ENCODE peak calls at places on chromosomes 12 and 14, in six cellular contexts. J, A, F, L, P and M are unnamed samples.

GRCh38 chr12:88314706-88315105 is 172.6 kb downstream of the TMTC3 start:
- DNase-seq in J (no peak), A (no peak), F (no peak), L (no peak), P (no peak), M (no peak)

GRCh38 chr14:104665663-104666522 is 23.5 kb upstream of the INF2 start:
- DNase-seq in J (peak; percentile 97), A (no peak), F (no peak), L (peak; percentile 85), P (peak; percentile 49), M (peak; percentile 94)

GRCh38 chr12:97148941-97149559 is 242.0 kb downstream of the NEDD1 start:
- DNase-seq in J (peak; percentile 41), A (peak; percentile 65), F (no peak), L (no peak), P (peak; percentile 20), M (peak; percentile 58)

GRCh38 chr12:113164014-113164413 is 14.5 kb downstream of the CFAP73 start:
- DNase-seq in J (no peak), A (no peak), F (no peak), L (no peak), P (no peak), M (no peak)

GRCh38 chr14:100440207-100440631 is 117.1 kb downstream of the SLC25A47 start:
- DNase-seq in J (peak; percentile 70), A (peak; percentile 75), F (no peak), L (peak; percentile 53), P (peak; percentile 89), M (peak; percentile 75)

GRCh38 chr14:91229743-91230200 is 14.7 kb downstream of the GPR68 start:
- DNase-seq in J (no peak), A (no peak), F (peak; percentile 60), L (no peak), P (no peak), M (no peak)

GRCh38 chr12:96981053-96981452 is 74.0 kb downstream of the NEDD1 start:
- DNase-seq in J (no peak), A (no peak), F (peak; percentile 84), L (no peak), P (peak; percentile 22), M (no peak)

GRCh38 chr14:65599375-65599774 is 186.8 kb downstream of the FUT8 start:
- DNase-seq in J (no peak), A (no peak), F (peak; percentile 24), L (no peak), P (no peak), M (no peak)

GRCh38 chr12:26122681-26123481 is 2.0 kb downstream of the BHLHE41 start:
- DNase-seq in J (no peak), A (peak; percentile 72), F (peak; percentile 55), L (peak; percentile 80), P (peak; percentile 74), M (peak; percentile 62)

GRCh38 chr12:9381619-9382018 is 173.4 kb upstream of the PZP start:
- DNase-seq in J (no peak), A (no peak), F (no peak), L (no peak), P (no peak), M (no peak)

GRCh38 chr12:100539209-100539608 is 34.3 kb upstream of the GAS2L3 start:
- DNase-seq in J (no peak), A (no peak), F (no peak), L (no peak), P (no peak), M (no peak)

GRCh38 chr12:30000401-30000800 is 216.7 kb upstream of the TMTC1 start:
- DNase-seq in J (no peak), A (no peak), F (no peak), L (no peak), P (no peak), M (no peak)

GRCh38 chr14:103522649-103523582 is at the start of gene CKB:
- DNase-seq in J (peak; percentile 76), A (peak; percentile 57), F (no peak), L (peak; percentile 50), P (no peak), M (peak; percentile 91)

GRCh38 chr12:67940780-67941243 is 48.4 kb upstream of the IFNG-AS1 start:
- DNase-seq in J (peak; percentile 54), A (peak; percentile 43), F (peak; percentile 15), L (no peak), P (no peak), M (no peak)

GRCh38 chr12:116339062-116339461 is 61.6 kb upstream of the MED13L start:
- DNase-seq in J (no peak), A (no peak), F (no peak), L (no peak), P (no peak), M (no peak)

GRCh38 chr14:61269321-61270083 is 11.6 kb downstream of the TMEM30B start:
- DNase-seq in J (peak; percentile 65), A (peak; percentile 83), F (no peak), L (no peak), P (peak; percentile 71), M (peak; percentile 66)

GRCh38 chr12:121678721-121679300 is 9.4 kb upstream of the MORN3 start:
- DNase-seq in J (no peak), A (no peak), F (no peak), L (no peak), P (no peak), M (no peak)

GRCh38 chr12:51341259-51342007 is 5.0 kb downstream of the CELA1 start:
- DNase-seq in J (peak; percentile 88), A (peak; percentile 77), F (no peak), L (peak; percentile 31), P (peak; percentile 58), M (peak; percentile 86)

GRCh38 chr12:75783093-75783877 is 248.3 kb downstream of the PHLDA1 start:
- DNase-seq in J (peak; percentile 12), A (no peak), F (no peak), L (no peak), P (no peak), M (no peak)

GRCh38 chr14:101150010-101150409 is 246.5 kb upstream of the RTL1 start:
- DNase-seq in J (no peak), A (no peak), F (no peak), L (no peak), P (no peak), M (no peak)

GRCh38 chr12:69685810-69686209 is 13.3 kb downstream of the BEST3 start:
- DNase-seq in J (no peak), A (no peak), F (no peak), L (no peak), P (no peak), M (no peak)

GRCh38 chr12:132379996-132380395 is 50.6 kb upstream of the GALNT9 start:
- DNase-seq in J (no peak), A (no peak), F (no peak), L (no peak), P (no peak), M (no peak)

GRCh38 chr12:113382206-113382605 is 21.5 kb downstream of the SDS start:
- DNase-seq in J (no peak), A (no peak), F (no peak), L (no peak), P (no peak), M (no peak)

GRCh38 chr12:6828671-6829531 is 694 bp downstream of the P3H3 start:
- DNase-seq in J (no peak), A (no peak), F (no peak), L (peak; percentile 29), P (no peak), M (peak; percentile 58)

GRCh38 chr12:94145231-94145979 is 3.0 kb upstream of the PLXNC1 start:
- DNase-seq in J (peak; percentile 70), A (no peak), F (no peak), L (no peak), P (no peak), M (peak; percentile 62)

GRCh38 chr14:35368583-35368982 is 36.0 kb downstream of the NFKBIA start:
- DNase-seq in J (no peak), A (no peak), F (no peak), L (no peak), P (no peak), M (no peak)

GRCh38 chr14:90383731-90384542 is 12.9 kb upstream of the CALM1 start:
- DNase-seq in J (peak; percentile 80), A (peak; percentile 62), F (no peak), L (peak; percentile 73), P (peak; percentile 27), M (no peak)

GRCh38 chr12:93883436-93884154 is 206.4 kb downstream of the CRADD start:
- DNase-seq in J (no peak), A (no peak), F (peak; percentile 78), L (no peak), P (no peak), M (no peak)

GRCh38 chr12:6829532-6830220 is 1.5 kb downstream of the P3H3 start:
- DNase-seq in J (no peak), A (no peak), F (no peak), L (no peak), P (no peak), M (peak; percentile 86)

GRCh38 chr12:27965411-27965810 is 7.1 kb downstream of the PTHLH start:
- DNase-seq in J (no peak), A (no peak), F (no peak), L (no peak), P (no peak), M (no peak)

GRCh38 chr14:52391866-52392600 is 77.9 kb downstream of the PTGER2 start:
- DNase-seq in J (no peak), A (no peak), F (no peak), L (no peak), P (no peak), M (no peak)

GRCh38 chr12:81128930-81129554 is 51.2 kb downstream of the ACSS3 start:
- DNase-seq in J (peak; percentile 48), A (peak; percentile 37), F (no peak), L (no peak), P (no peak), M (no peak)

GRCh38 chr14:53882684-53883083 is 73.9 kb downstream of the BMP4 start:
- DNase-seq in J (no peak), A (no peak), F (no peak), L (no peak), P (no peak), M (no peak)

GRCh38 chr12:64518396-64518795 is 66.5 kb downstream of the TBK1 start:
- DNase-seq in J (no peak), A (no peak), F (no peak), L (no peak), P (no peak), M (no peak)

GRCh38 chr12:108849653-108850052 is 7.7 kb downstream of the SSH1 start:
- DNase-seq in J (no peak), A (no peak), F (no peak), L (no peak), P (no peak), M (no peak)

GRCh38 chr14:73763396-73763795 is 49.2 kb upstream of the PNMA1 start:
- DNase-seq in J (no peak), A (no peak), F (no peak), L (no peak), P (no peak), M (no peak)

GRCh38 chr12:96258451-96258933 is 64.3 kb downstream of the ELK3 start:
- DNase-seq in J (peak; percentile 47), A (no peak), F (no peak), L (no peak), P (no peak), M (no peak)